ENCODE peak calls at places on chromosomes 7 and 10, in nine cellular contexts. L is OCI-LY7; V is CD8-positive, alpha-beta T cell; F is heart left ventricle; I is PC-3; S is Peyer's patch; W is transverse colon; Q is ovary; R is lower lobe of right lung. H is an unnamed sample. For H3K9me3, the result is how much of the 10 kb centered on the place peaks cover.

GRCh38 chr7:19470031-19470430 is 238.8 kb downstream of the POLR1F start:
- DNase-seq in L (no peak), V (no peak), F (no peak), I (no peak), S (no peak), W (no peak), Q (no peak), R (no peak), H (no peak)

GRCh38 chr7:50197547-50197946 is 104.5 kb upstream of the ZPBP start:
- DNase-seq in L (no peak), V (peak), F (no peak), I (peak), S (no peak), W (no peak), Q (no peak), R (no peak), H (no peak)

GRCh38 chr10:42951486-42952251 is 125.2 kb upstream of the RET start:
- DNase-seq in L (no peak), V (no peak), F (no peak), I (peak), S (peak), W (no peak), Q (no peak), R (peak), H (peak)

GRCh38 chr10:113297226-113297625 is 255.6 kb upstream of the HABP2 start:
- DNase-seq in L (no peak), V (no peak), F (no peak), I (peak), S (no peak), W (no peak), Q (no peak), R (no peak), H (no peak)

GRCh38 chr7:96558530-96558929 is 151.1 kb downstream of the SEM1 start:
- DNase-seq in L (no peak), V (no peak), F (no peak), I (peak), S (no peak), W (no peak), Q (no peak), R (no peak), H (no peak)

GRCh38 chr7:24963218-24963617 is 16.8 kb downstream of the OSBPL3 start:
- DNase-seq in L (peak), V (peak), F (peak), I (no peak), S (peak), W (peak), Q (no peak), R (peak), H (no peak)

GRCh38 chr10:3897156-3897555 is 112.1 kb upstream of the KLF6 start:
- DNase-seq in L (no peak), V (no peak), F (no peak), I (peak), S (no peak), W (no peak), Q (no peak), R (no peak), H (no peak)

GRCh38 chr10:105146436-105146835 is 505.3 kb downstream of the SORCS3 start:
- DNase-seq in L (no peak), V (no peak), F (no peak), I (peak), S (no peak), W (no peak), Q (no peak), R (no peak), H (no peak)

GRCh38 chr7:100087055-100087750 is 1.6 kb upstream of the COPS6 start:
- DNase-seq in L (no peak), V (no peak), F (no peak), I (peak), S (no peak), W (no peak), Q (no peak), R (no peak), H (no peak)

GRCh38 chr10:15609291-15609690 is 110.4 kb downstream of the ITGA8 start:
- DNase-seq in L (no peak), V (no peak), F (no peak), I (no peak), S (no peak), W (no peak), Q (no peak), R (no peak), H (no peak)

GRCh38 chr7:32222251-32222900 is 152.2 kb upstream of the PDE1C start:
- DNase-seq in L (no peak), V (no peak), F (no peak), I (no peak), S (no peak), W (no peak), Q (no peak), R (no peak), H (no peak)

GRCh38 chr10:79136227-79137005 is 67.7 kb downstream of the ZMIZ1 start:
- DNase-seq in L (peak), V (no peak), F (no peak), I (no peak), S (no peak), W (no peak), Q (no peak), R (no peak), H (no peak)

GRCh38 chr7:144454256-144455039 is 51.0 kb upstream of the NOBOX start:
- DNase-seq in L (no peak), V (no peak), F (no peak), I (no peak), S (no peak), W (no peak), Q (no peak), R (no peak), H (no peak)

GRCh38 chr7:35257251-35258124 is 3.6 kb upstream of the TBX20 start:
- DNase-seq in L (no peak), V (no peak), F (peak), I (no peak), S (no peak), W (no peak), Q (no peak), R (no peak), H (peak)

GRCh38 chr10:70475661-70476060 is 2.9 kb upstream of the PALD1 start:
- DNase-seq in L (no peak), V (no peak), F (no peak), I (peak), S (no peak), W (no peak), Q (no peak), R (no peak), H (no peak)

GRCh38 chr7:151570366-151570915 is 50.7 kb upstream of the RHEB start:
- DNase-seq in L (peak), V (no peak), F (no peak), I (peak), S (no peak), W (no peak), Q (no peak), R (no peak), H (no peak)

GRCh38 chr10:71234017-71234894 is 21.9 kb downstream of the UNC5B start:
- DNase-seq in L (no peak), V (no peak), F (no peak), I (no peak), S (no peak), W (no peak), Q (no peak), R (peak), H (peak)

GRCh38 chr7:150373049-150373801 is 4.6 kb downstream of the REPIN1 start:
- DNase-seq in L (peak), V (no peak), F (no peak), I (no peak), S (no peak), W (peak), Q (no peak), R (no peak), H (no peak)

GRCh38 chr7:19268737-19269136 is 123.5 kb upstream of the FERD3L start:
- DNase-seq in L (no peak), V (no peak), F (no peak), I (no peak), S (no peak), W (no peak), Q (no peak), R (no peak), H (no peak)

GRCh38 chr7:25527665-25528064 is 299.4 kb upstream of the NPVF start:
- DNase-seq in L (no peak), V (no peak), F (no peak), I (no peak), S (no peak), W (no peak), Q (no peak), R (no peak), H (no peak)

GRCh38 chr7:52959878-52960660 is 75.4 kb upstream of the POM121L12 start:
- DNase-seq in L (no peak), V (no peak), F (no peak), I (no peak), S (no peak), W (no peak), Q (no peak), R (no peak), H (no peak)

GRCh38 chr10:71259815-71260501 is 47.6 kb downstream of the UNC5B start:
- DNase-seq in L (no peak), V (no peak), F (peak), I (no peak), S (no peak), W (peak), Q (no peak), R (no peak), H (no peak)

GRCh38 chr10:22505923-22506685 is 160.8 kb downstream of the SPAG6 start:
- DNase-seq in L (no peak), V (peak), F (no peak), I (peak), S (peak), W (peak), Q (no peak), R (no peak), H (no peak)

GRCh38 chr10:61478621-61479312 is 25.6 kb upstream of the TMEM26 start:
- DNase-seq in L (no peak), V (no peak), F (no peak), I (peak), S (no peak), W (no peak), Q (no peak), R (no peak), H (no peak)

GRCh38 chr7:6529643-6530042 is 21.6 kb downstream of the GRID2IP start:
- DNase-seq in L (no peak), V (no peak), F (no peak), I (no peak), S (no peak), W (no peak), Q (no peak), R (no peak), H (no peak)

GRCh38 chr7:138538518-138538917 is 78.5 kb downstream of the TRIM24 start:
- DNase-seq in L (no peak), V (no peak), F (no peak), I (no peak), S (no peak), W (no peak), Q (no peak), R (no peak), H (no peak)

GRCh38 chr10:56874950-56875349 is 513.9 kb upstream of the ZWINT start:
- DNase-seq in L (no peak), V (no peak), F (no peak), I (no peak), S (no peak), W (no peak), Q (no peak), R (no peak), H (no peak)

GRCh38 chr7:108308276-108308675 is 148.0 kb downstream of the NRCAM start:
- DNase-seq in L (no peak), V (no peak), F (no peak), I (no peak), S (no peak), W (no peak), Q (no peak), R (no peak), H (no peak)

GRCh38 chr7:51366930-51367613 is 50.5 kb upstream of the COBL start:
- DNase-seq in L (peak), V (no peak), F (peak), I (peak), S (no peak), W (peak), Q (no peak), R (no peak), H (no peak)

GRCh38 chr10:51389415-51390342 is 309.7 kb downstream of the CSTF2T start:
- DNase-seq in L (peak), V (peak), F (peak), I (peak), S (no peak), W (peak), Q (no peak), R (no peak), H (peak)

GRCh38 chr7:102426268-102427031 is 6.9 kb upstream of the ORAI2 start:
- DNase-seq in L (peak), V (peak), F (no peak), I (no peak), S (peak), W (peak), Q (no peak), R (peak), H (no peak)

DNA sequence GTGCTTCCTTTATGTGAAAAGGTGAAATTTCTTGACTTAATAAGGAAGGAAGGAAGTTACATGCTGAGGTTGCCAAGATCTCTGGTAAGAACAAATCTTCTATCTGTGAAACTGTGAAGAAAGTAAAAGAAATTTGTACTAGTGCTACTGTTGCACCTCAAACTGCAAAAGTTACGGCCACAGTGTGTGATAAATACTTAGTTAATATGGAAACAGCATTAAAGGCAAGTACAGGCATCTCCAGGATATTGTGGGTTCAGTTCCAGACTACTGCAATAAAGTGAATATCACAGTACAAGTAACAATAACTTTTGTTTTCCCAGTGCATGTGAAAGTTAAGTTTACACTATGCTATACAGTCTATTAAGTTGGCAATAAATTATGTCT is 22.8 kb upstream of the ZNF282 start:
- DNase-seq in L (no peak), V (no peak), F (no peak), I (no peak), S (no peak), W (no peak), Q (no peak), R (no peak), H (no peak)
- H3K4me3 ChIP-seq in L (no peak), V (no peak), F (no peak), I (no peak), S (no peak), W (no peak), Q (no peak), R (no peak), H (no peak)

GRCh38 chr10:87505366-87506113 is 847 bp downstream of the MINPP1 start:
- DNase-seq in L (peak), V (peak), F (peak), I (peak), S (peak), W (peak), Q (peak), R (peak), H (peak)
- TF ChIP-seq CTCF in L (peak), V (peak), F (peak), I (peak), S (peak), W (peak), Q (no peak), R (peak), H (peak)

DNA sequence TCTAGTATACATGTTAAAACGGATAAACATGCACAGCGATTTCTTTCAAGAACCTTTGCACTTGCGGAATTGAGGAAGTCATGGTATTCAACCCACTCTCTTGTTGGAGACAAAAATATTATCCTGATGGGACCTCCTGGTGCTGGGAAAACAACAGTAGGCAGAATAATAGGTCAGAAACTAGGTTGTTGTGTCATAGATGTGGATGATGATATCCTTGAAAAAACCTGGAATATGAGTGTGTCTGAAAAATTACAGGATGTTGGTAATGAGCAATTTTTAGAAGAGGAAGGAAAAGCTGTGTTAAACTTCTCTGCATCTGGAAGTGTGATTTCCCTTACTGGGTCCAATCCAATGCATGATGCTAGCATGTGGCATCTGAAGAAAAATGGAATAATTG is 6.9 kb downstream of the THNSL1 start:
- DNase-seq in L (no peak), V (no peak), F (no peak), I (no peak), S (no peak), W (no peak), Q (no peak), R (no peak), H (no peak)
- H3K9me3 ChIP-seq in L (under half), V (under half), F (under half), I (under half), S (under half), W (under half), Q (under half), R (under half), H (under half)

GRCh38 chr7:131164900-131165254 is 162.8 kb upstream of the MKLN1 start:
- DNase-seq in L (no peak), V (no peak), F (no peak), I (no peak), S (no peak), W (no peak), Q (no peak), R (no peak), H (no peak)
- H3K4me3 ChIP-seq in L (no peak), V (no peak), F (no peak), I (peak), S (no peak), W (no peak), Q (no peak), R (no peak), H (no peak)

GRCh38 chr7:2760098-2760889 is 72.3 kb downstream of the AMZ1 start:
- DNase-seq in L (peak), V (no peak), F (peak), I (peak), S (no peak), W (peak), Q (peak), R (peak), H (peak)
- TF ChIP-seq CTCF in L (peak), V (no peak), F (peak), I (peak), S (peak), W (peak), Q (peak), R (peak), H (peak)

GRCh38 chr7:128007293-128007680 is 23.9 kb downstream of the LRRC4 start:
- DNase-seq in L (no peak), V (no peak), F (no peak), I (no peak), S (no peak), W (no peak), Q (no peak), R (no peak), H (no peak)

GRCh38 chr7:128005759-128006159 is 25.5 kb downstream of the LRRC4 start:
- DNase-seq in L (no peak), V (no peak), F (no peak), I (no peak), S (no peak), W (no peak), Q (no peak), R (no peak), H (no peak)

GRCh38 chr7:128008141-128008540 is 23.1 kb downstream of the LRRC4 start:
- DNase-seq in L (no peak), V (no peak), F (no peak), I (no peak), S (no peak), W (no peak), Q (no peak), R (no peak), H (no peak)

GRCh38 chr7:128005117-128005516 is 26.1 kb downstream of the LRRC4 start:
- DNase-seq in L (peak), V (no peak), F (no peak), I (no peak), S (peak), W (no peak), Q (no peak), R (no peak), H (no peak)

DNA sequence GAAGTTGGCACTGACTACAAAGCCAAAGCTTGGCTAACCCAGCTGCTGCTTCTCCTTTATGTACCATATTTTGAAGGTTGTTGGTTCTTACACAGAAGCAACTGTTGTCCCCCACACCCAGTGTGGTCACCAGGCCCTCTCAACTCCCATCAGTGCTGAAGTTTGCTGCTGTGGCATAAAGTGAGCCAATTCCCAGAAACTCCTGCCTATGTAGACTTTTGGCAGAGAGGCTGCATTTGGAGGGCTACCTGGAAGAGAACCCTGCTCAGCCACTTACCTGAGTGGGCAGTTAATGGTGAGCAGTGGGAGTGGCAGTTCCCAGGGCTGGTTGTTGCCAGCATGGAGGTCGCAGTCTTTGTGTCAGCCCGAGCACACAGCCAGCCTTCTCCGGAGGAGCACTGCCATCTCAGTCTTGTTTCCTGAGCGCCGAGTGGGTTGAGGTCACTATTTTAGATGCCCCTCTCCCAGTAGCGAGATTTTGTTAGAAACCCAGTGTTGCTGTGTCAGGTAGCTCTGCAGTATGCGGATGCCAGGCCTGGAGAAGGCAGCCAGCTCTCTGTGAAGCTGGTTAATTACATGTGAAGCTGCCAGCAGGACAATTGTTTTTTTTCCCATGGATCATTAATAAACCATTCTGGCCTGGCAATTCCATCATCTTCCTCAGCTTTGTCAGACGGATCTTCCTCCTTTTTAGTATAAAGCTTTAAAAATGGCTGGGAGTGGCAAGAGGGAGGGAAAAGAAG is 24.5 kb downstream of the LRRC4 start:
- DNase-seq in L (no peak), V (no peak), F (no peak), I (no peak), S (no peak), W (no peak), Q (no peak), R (no peak), H (no peak)
- H3K9me3 ChIP-seq in L (under half), V (under half), F (under half), I (under half), S (under half), W (under half), Q (under half), R (under half), H (under half)

H was measured in left ventricle myocardium inferior.